ENCODE peak calls at places on chromosomes 1 and 21, in ten cellular contexts. One of them, this sample, is unnamed.

GRCh38 chr1:169460193-169460833 is 25.4 kb downstream of the SLC19A2 start:
- DNase-seq in endodermal cell: peak; percentile 77
- DNase-seq in pancreas: peak; percentile 58
- DNase-seq in heart right ventricle: no peak
- DNase-seq in colonic mucosa: peak; percentile 23
- DNase-seq in right lobe of liver: peak; percentile 49
- DNase-seq in HCT116: no peak
- DNase-seq in gastrocnemius medialis: peak; percentile 27
- DNase-seq in astrocyte: peak; percentile 75
- DNase-seq in breast epithelium: no peak
- DNase-seq in this sample: no peak

GRCh38 chr1:65958561-65959350 is 166.1 kb downstream of the PDE4B start:
- DNase-seq in endodermal cell: no peak
- DNase-seq in pancreas: no peak
- DNase-seq in heart right ventricle: no peak
- DNase-seq in colonic mucosa: no peak
- DNase-seq in right lobe of liver: no peak
- DNase-seq in HCT116: peak; percentile 44
- DNase-seq in gastrocnemius medialis: no peak
- DNase-seq in astrocyte: no peak
- DNase-seq in breast epithelium: no peak
- DNase-seq in this sample: no peak

GRCh38 chr1:40404670-40405462 is 31.3 kb downstream of the SMAP2 start:
- DNase-seq in endodermal cell: no peak
- DNase-seq in pancreas: no peak
- DNase-seq in heart right ventricle: no peak
- DNase-seq in colonic mucosa: no peak
- DNase-seq in right lobe of liver: no peak
- DNase-seq in HCT116: peak; percentile 51
- DNase-seq in gastrocnemius medialis: no peak
- DNase-seq in astrocyte: peak; percentile 35
- DNase-seq in breast epithelium: no peak
- DNase-seq in this sample: no peak

GRCh38 chr1:214901718-214902117 is 180.8 kb upstream of the KCNK2 start:
- DNase-seq in endodermal cell: no peak
- DNase-seq in pancreas: no peak
- DNase-seq in heart right ventricle: no peak
- DNase-seq in colonic mucosa: no peak
- DNase-seq in right lobe of liver: no peak
- DNase-seq in HCT116: no peak
- DNase-seq in gastrocnemius medialis: no peak
- DNase-seq in astrocyte: peak; percentile 67
- DNase-seq in breast epithelium: no peak
- DNase-seq in this sample: no peak

GRCh38 chr1:95197616-95198252 is 36.3 kb upstream of the RWDD3 start:
- DNase-seq in endodermal cell: no peak
- DNase-seq in pancreas: no peak
- DNase-seq in heart right ventricle: no peak
- DNase-seq in colonic mucosa: no peak
- DNase-seq in right lobe of liver: no peak
- DNase-seq in HCT116: no peak
- DNase-seq in gastrocnemius medialis: no peak
- DNase-seq in astrocyte: peak; percentile 84
- DNase-seq in breast epithelium: no peak
- DNase-seq in this sample: no peak

GRCh38 chr21:36701912-36702621 is 3.2 kb downstream of the SIM2 start:
- DNase-seq in endodermal cell: peak; percentile 67
- DNase-seq in pancreas: no peak
- DNase-seq in heart right ventricle: no peak
- DNase-seq in colonic mucosa: no peak
- DNase-seq in right lobe of liver: no peak
- DNase-seq in HCT116: no peak
- DNase-seq in gastrocnemius medialis: no peak
- DNase-seq in astrocyte: no peak
- DNase-seq in breast epithelium: no peak
- DNase-seq in this sample: no peak

GRCh38 chr1:234691567-234691966 is 81.6 kb upstream of the IRF2BP2 start:
- DNase-seq in endodermal cell: no peak
- DNase-seq in pancreas: no peak
- DNase-seq in heart right ventricle: no peak
- DNase-seq in colonic mucosa: no peak
- DNase-seq in right lobe of liver: no peak
- DNase-seq in HCT116: peak; percentile 18
- DNase-seq in gastrocnemius medialis: no peak
- DNase-seq in astrocyte: no peak
- DNase-seq in breast epithelium: no peak
- DNase-seq in this sample: no peak

GRCh38 chr1:183180213-183180612 is 5.9 kb upstream of the LAMC2 start:
- DNase-seq in endodermal cell: no peak
- DNase-seq in pancreas: no peak
- DNase-seq in heart right ventricle: no peak
- DNase-seq in colonic mucosa: peak; percentile 58
- DNase-seq in right lobe of liver: no peak
- DNase-seq in HCT116: no peak
- DNase-seq in gastrocnemius medialis: no peak
- DNase-seq in astrocyte: peak; percentile 86
- DNase-seq in breast epithelium: no peak
- DNase-seq in this sample: no peak

GRCh38 chr1:59714966-59715365 is 99.8 kb upstream of the HOOK1 start:
- DNase-seq in endodermal cell: no peak
- DNase-seq in pancreas: no peak
- DNase-seq in heart right ventricle: no peak
- DNase-seq in colonic mucosa: no peak
- DNase-seq in right lobe of liver: no peak
- DNase-seq in HCT116: no peak
- DNase-seq in gastrocnemius medialis: no peak
- DNase-seq in astrocyte: no peak
- DNase-seq in breast epithelium: no peak
- DNase-seq in this sample: no peak

GRCh38 chr1:59718989-59719360 is 95.8 kb upstream of the HOOK1 start:
- DNase-seq in endodermal cell: no peak
- DNase-seq in pancreas: no peak
- DNase-seq in heart right ventricle: peak; percentile 37
- DNase-seq in colonic mucosa: no peak
- DNase-seq in right lobe of liver: no peak
- DNase-seq in HCT116: no peak
- DNase-seq in gastrocnemius medialis: peak; percentile 90
- DNase-seq in astrocyte: no peak
- DNase-seq in breast epithelium: no peak
- DNase-seq in this sample: no peak

GRCh38 chr1:59720716-59721115 is 94.0 kb upstream of the HOOK1 start:
- DNase-seq in endodermal cell: no peak
- DNase-seq in pancreas: no peak
- DNase-seq in heart right ventricle: no peak
- DNase-seq in colonic mucosa: no peak
- DNase-seq in right lobe of liver: no peak
- DNase-seq in HCT116: no peak
- DNase-seq in gastrocnemius medialis: no peak
- DNase-seq in astrocyte: no peak
- DNase-seq in breast epithelium: no peak
- DNase-seq in this sample: no peak

GRCh38 chr1:59716551-59717231 is 98.1 kb upstream of the HOOK1 start:
- DNase-seq in endodermal cell: no peak
- DNase-seq in pancreas: no peak
- DNase-seq in heart right ventricle: no peak
- DNase-seq in colonic mucosa: no peak
- DNase-seq in right lobe of liver: no peak
- DNase-seq in HCT116: no peak
- DNase-seq in gastrocnemius medialis: no peak
- DNase-seq in astrocyte: no peak
- DNase-seq in breast epithelium: no peak
- DNase-seq in this sample: no peak

GRCh38 chr1:59718064-59718988 is 96.4 kb upstream of the HOOK1 start:
- DNase-seq in endodermal cell: no peak
- DNase-seq in pancreas: no peak
- DNase-seq in heart right ventricle: no peak
- DNase-seq in colonic mucosa: no peak
- DNase-seq in right lobe of liver: no peak
- DNase-seq in HCT116: peak; percentile 42
- DNase-seq in gastrocnemius medialis: peak; percentile 57
- DNase-seq in astrocyte: no peak
- DNase-seq in breast epithelium: no peak
- DNase-seq in this sample: no peak
- H3K27ac ChIP-seq in endodermal cell: no peak overlapping the region
- H3K27ac ChIP-seq in pancreas: no peak overlapping the region
- H3K27ac ChIP-seq in heart right ventricle: peak overlapping the region; percentile 50
- H3K27ac ChIP-seq in colonic mucosa: no peak overlapping the region
- H3K27ac ChIP-seq in right lobe of liver: no peak overlapping the region
- H3K27ac ChIP-seq in HCT116: no peak overlapping the region
- H3K27ac ChIP-seq in gastrocnemius medialis: peak overlapping the region; percentile 78
- H3K27ac ChIP-seq in astrocyte: no peak overlapping the region
- H3K27ac ChIP-seq in breast epithelium: no peak overlapping the region
- H3K27ac ChIP-seq in this sample: no peak overlapping the region

DNA sequence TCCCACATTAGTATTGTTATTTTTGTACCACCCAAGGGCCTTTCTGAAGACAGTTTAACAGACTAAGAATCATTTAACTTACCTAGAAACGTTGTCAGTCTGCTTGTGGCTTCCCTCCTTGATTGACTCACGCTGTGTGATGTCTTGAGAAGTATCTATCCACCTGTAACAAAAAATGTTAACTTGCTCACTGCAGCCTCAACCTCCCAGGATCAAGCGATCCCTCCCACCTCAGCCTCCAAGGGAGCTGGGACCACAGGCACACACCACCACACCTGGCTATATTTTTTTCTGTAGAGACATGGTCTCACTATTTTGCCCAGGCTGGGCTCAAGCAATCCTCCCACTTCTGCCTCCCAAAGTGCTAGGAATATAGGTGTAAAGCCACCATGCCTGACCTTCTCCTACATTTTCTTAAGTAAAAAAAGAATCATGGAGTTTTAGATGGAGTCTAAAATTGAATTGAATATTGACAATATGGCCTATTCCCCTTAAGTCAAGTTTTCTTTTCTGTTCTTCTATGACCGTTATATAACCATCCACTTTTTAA is 15.6 kb downstream of the SFPQ start:
- DNase-seq in endodermal cell: no peak
- DNase-seq in pancreas: no peak
- DNase-seq in heart right ventricle: no peak
- DNase-seq in colonic mucosa: no peak
- DNase-seq in right lobe of liver: no peak
- DNase-seq in HCT116: no peak
- DNase-seq in gastrocnemius medialis: no peak
- DNase-seq in astrocyte: no peak
- DNase-seq in breast epithelium: no peak
- DNase-seq in this sample: no peak
- H3K36me3 ChIP-seq in endodermal cell: peaks cover 73% of the 10 kb centered on the region
- H3K36me3 ChIP-seq in pancreas: peaks cover 6% of the 10 kb centered on the region
- H3K36me3 ChIP-seq in heart right ventricle: peaks cover 82% of the 10 kb centered on the region
- H3K36me3 ChIP-seq in colonic mucosa: peaks cover 30% of the 10 kb centered on the region
- H3K36me3 ChIP-seq in right lobe of liver: peaks cover 35% of the 10 kb centered on the region
- H3K36me3 ChIP-seq in HCT116: peaks cover 70% of the 10 kb centered on the region
- H3K36me3 ChIP-seq in gastrocnemius medialis: peaks cover 77% of the 10 kb centered on the region
- H3K36me3 ChIP-seq in astrocyte: peaks cover 71% of the 10 kb centered on the region
- H3K36me3 ChIP-seq in breast epithelium: peaks cover 9% of the 10 kb centered on the region
- H3K36me3 ChIP-seq in this sample: peaks cover 55% of the 10 kb centered on the region

GRCh38 chr1:206672844-206673758 is 11.6 kb upstream of the MAPKAPK2 start:
- DNase-seq in endodermal cell: no peak
- DNase-seq in pancreas: no peak
- DNase-seq in heart right ventricle: no peak
- DNase-seq in colonic mucosa: no peak
- DNase-seq in right lobe of liver: no peak
- DNase-seq in HCT116: no peak
- DNase-seq in gastrocnemius medialis: no peak
- DNase-seq in astrocyte: peak; percentile 26
- DNase-seq in breast epithelium: no peak
- DNase-seq in this sample: no peak
- H3K27ac ChIP-seq in endodermal cell: peak overlapping the region; percentile 85
- H3K27ac ChIP-seq in pancreas: no peak overlapping the region
- H3K27ac ChIP-seq in heart right ventricle: peak overlapping the region; percentile 65
- H3K27ac ChIP-seq in colonic mucosa: peak overlapping the region; percentile 42
- H3K27ac ChIP-seq in right lobe of liver: no peak overlapping the region
- H3K27ac ChIP-seq in HCT116: no peak overlapping the region
- H3K27ac ChIP-seq in gastrocnemius medialis: no peak overlapping the region
- H3K27ac ChIP-seq in astrocyte: no peak overlapping the region
- H3K27ac ChIP-seq in breast epithelium: peak overlapping the region; percentile 95
- H3K27ac ChIP-seq in this sample: no peak overlapping the region

DNA sequence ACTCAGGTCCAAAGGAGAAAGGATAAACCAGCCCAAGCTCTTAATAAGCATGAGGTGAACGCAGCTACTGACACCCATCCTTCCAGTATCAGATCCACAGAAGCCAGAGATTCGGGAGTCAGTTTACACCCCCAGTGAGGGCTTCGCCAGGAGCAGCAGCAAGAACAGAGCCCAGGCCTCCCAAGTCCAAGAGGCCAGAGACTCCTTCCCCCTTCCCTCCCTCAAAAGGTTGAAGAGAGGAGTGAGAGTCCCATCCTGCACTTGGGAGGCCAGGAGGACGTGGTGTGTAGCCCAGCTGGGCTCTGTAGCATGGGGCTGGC is 72.8 kb downstream of the MRPL37 start:
- DNase-seq in endodermal cell: no peak
- DNase-seq in pancreas: no peak
- DNase-seq in heart right ventricle: no peak
- DNase-seq in colonic mucosa: no peak
- DNase-seq in right lobe of liver: no peak
- DNase-seq in HCT116: no peak
- DNase-seq in gastrocnemius medialis: no peak
- DNase-seq in astrocyte: no peak
- DNase-seq in breast epithelium: no peak
- DNase-seq in this sample: no peak
- H3K36me3 ChIP-seq in endodermal cell: peaks cover 66% of the 10 kb centered on the region
- H3K36me3 ChIP-seq in pancreas: no peaks in the 10 kb centered on the region
- H3K36me3 ChIP-seq in heart right ventricle: no peaks in the 10 kb centered on the region
- H3K36me3 ChIP-seq in colonic mucosa: no peaks in the 10 kb centered on the region
- H3K36me3 ChIP-seq in right lobe of liver: no peaks in the 10 kb centered on the region
- H3K36me3 ChIP-seq in HCT116: no peaks in the 10 kb centered on the region
- H3K36me3 ChIP-seq in gastrocnemius medialis: no peaks in the 10 kb centered on the region
- H3K36me3 ChIP-seq in astrocyte: no peaks in the 10 kb centered on the region
- H3K36me3 ChIP-seq in breast epithelium: no peaks in the 10 kb centered on the region
- H3K36me3 ChIP-seq in this sample: no peaks in the 10 kb centered on the region

GRCh38 chr1:156608036-156608674 is 6.9 kb upstream of the GPATCH4 start:
- DNase-seq in endodermal cell: peak; percentile 86
- DNase-seq in pancreas: peak; percentile 7
- DNase-seq in heart right ventricle: no peak
- DNase-seq in colonic mucosa: peak; percentile 58
- DNase-seq in right lobe of liver: no peak
- DNase-seq in HCT116: peak; percentile 66
- DNase-seq in gastrocnemius medialis: peak; percentile 59
- DNase-seq in astrocyte: peak; percentile 45
- DNase-seq in breast epithelium: peak; percentile 45
- DNase-seq in this sample: peak; percentile 64
- H3K27ac ChIP-seq in endodermal cell: no peak overlapping the region
- H3K27ac ChIP-seq in pancreas: no peak overlapping the region
- H3K27ac ChIP-seq in heart right ventricle: no peak overlapping the region
- H3K27ac ChIP-seq in colonic mucosa: no peak overlapping the region
- H3K27ac ChIP-seq in right lobe of liver: no peak overlapping the region
- H3K27ac ChIP-seq in HCT116: no peak overlapping the region
- H3K27ac ChIP-seq in gastrocnemius medialis: no peak overlapping the region
- H3K27ac ChIP-seq in astrocyte: no peak overlapping the region
- H3K27ac ChIP-seq in breast epithelium: no peak overlapping the region
- H3K27ac ChIP-seq in this sample: no peak overlapping the region